ENCODE peak calls at places on chromosomes 11 and 22, in nine cellular contexts. L is kidney tubule cell; G is left colon; A is psoas muscle; D is tibial nerve; W is stimulated activated CD8-positive, alpha-beta memory T cell treated with anti-CD3 and anti-CD28 coated beads, Interleukin-7, amount 100 ng/mL, for 1 hour; T is HEK293T; P is GDM1; B is NCI-H1092 treated with DMSO at 0.1 percent for 48 hours. U is an unnamed sample.

GRCh38 chr11:119470316-119471266 is 47.6 kb upstream of the THY1 start:
- DNase-seq in L (peak), G (no peak), A (peak), D (no peak), W (no peak), T (no peak), P (no peak), B (no peak), U (peak)

GRCh38 chr11:76615950-76616349 is 54.6 kb downstream of the LRRC32 start:
- DNase-seq in L (no peak), G (peak), A (no peak), D (no peak), W (no peak), T (no peak), P (no peak), B (peak), U (no peak)

GRCh38 chr11:57444362-57445074 is 15.8 kb upstream of the RTN4RL2 start:
- DNase-seq in L (no peak), G (no peak), A (no peak), D (no peak), W (no peak), T (no peak), P (no peak), B (no peak), U (peak)

GRCh38 chr22:48884786-48885185 is 942.9 kb downstream of the BRD1 start:
- DNase-seq in L (no peak), G (no peak), A (no peak), D (no peak), W (no peak), T (no peak), P (no peak), B (no peak), U (no peak)

GRCh38 chr11:71305451-71306125 is 53.2 kb upstream of the SHANK2 start:
- DNase-seq in L (peak), G (no peak), A (no peak), D (no peak), W (no peak), T (no peak), P (no peak), B (no peak), U (no peak)

GRCh38 chr11:78313181-78313788 is 104.3 kb downstream of the GAB2 start:
- DNase-seq in L (peak), G (peak), A (no peak), D (peak), W (no peak), T (no peak), P (no peak), B (peak), U (peak)

GRCh38 chr11:4644233-4644632 is 451 bp downstream of the OR51E1 start:
- DNase-seq in L (no peak), G (no peak), A (no peak), D (no peak), W (no peak), T (no peak), P (no peak), B (no peak), U (no peak)

GRCh38 chr11:105046898-105047579 is 1.9 kb upstream of the CARD16 start:
- DNase-seq in L (peak), G (peak), A (no peak), D (no peak), W (no peak), T (no peak), P (no peak), B (no peak), U (peak)

GRCh38 chr11:65571940-65572339 is 398 bp upstream of the FAM89B start:
- DNase-seq in L (peak), G (no peak), A (no peak), D (no peak), W (no peak), T (no peak), P (no peak), B (peak), U (peak)

GRCh38 chr22:21797444-21798221 is 62.0 kb upstream of the YPEL1 start:
- DNase-seq in L (no peak), G (no peak), A (no peak), D (no peak), W (no peak), T (no peak), P (no peak), B (no peak), U (no peak)

GRCh38 chr11:134529212-134530096 is 117.4 kb upstream of the B3GAT1 start:
- DNase-seq in L (no peak), G (peak), A (no peak), D (no peak), W (no peak), T (no peak), P (no peak), B (no peak), U (no peak)

GRCh38 chr11:69638941-69639681 is 1.8 kb upstream of the CCND1 start:
- DNase-seq in L (peak), G (peak), A (peak), D (peak), W (no peak), T (peak), P (peak), B (peak), U (peak)

GRCh38 chr11:94583213-94583884 is 16.2 kb downstream of the PIWIL4 start:
- DNase-seq in L (no peak), G (no peak), A (no peak), D (no peak), W (no peak), T (no peak), P (no peak), B (no peak), U (no peak)

GRCh38 chr11:117772360-117772759 is 24.7 kb downstream of the DSCAML1 start:
- DNase-seq in L (no peak), G (no peak), A (no peak), D (no peak), W (no peak), T (no peak), P (no peak), B (no peak), U (no peak)

GRCh38 chr11:45144126-45145082 is 2.0 kb upstream of the PRDM11 start:
- DNase-seq in L (no peak), G (no peak), A (no peak), D (no peak), W (no peak), T (no peak), P (no peak), B (no peak), U (no peak)

GRCh38 chr11:5131584-5132335 is 6.4 kb downstream of the OR52A5 start:
- DNase-seq in L (no peak), G (no peak), A (no peak), D (no peak), W (no peak), T (no peak), P (no peak), B (no peak), U (no peak)

GRCh38 chr11:116507016-116507415 is 265.8 kb downstream of the BUD13 start:
- DNase-seq in L (no peak), G (no peak), A (no peak), D (no peak), W (no peak), T (no peak), P (no peak), B (no peak), U (no peak)

GRCh38 chr22:40212126-40212525 is 34.4 kb downstream of the TNRC6B start:
- DNase-seq in L (no peak), G (no peak), A (no peak), D (no peak), W (no peak), T (no peak), P (no peak), B (no peak), U (no peak)

GRCh38 chr22:33000342-33001280 is 57.6 kb downstream of the SYN3 start:
- DNase-seq in L (peak), G (no peak), A (peak), D (peak), W (peak), T (peak), P (no peak), B (peak), U (peak)

GRCh38 chr11:72507050-72507449 is 72.7 kb upstream of the CLPB start:
- DNase-seq in L (no peak), G (no peak), A (no peak), D (no peak), W (no peak), T (no peak), P (no peak), B (no peak), U (no peak)

GRCh38 chr22:49549256-49549655 is 278.4 kb downstream of the BRD1 start:
- DNase-seq in L (no peak), G (no peak), A (no peak), D (no peak), W (no peak), T (no peak), P (no peak), B (no peak), U (no peak)

GRCh38 chr11:33736148-33736809 is at the start of gene CD59:
- DNase-seq in L (peak), G (peak), A (peak), D (peak), W (peak), T (peak), P (peak), B (peak), U (peak)

GRCh38 chr11:134181707-134182106 is 42.1 kb downstream of the NCAPD3 start:
- DNase-seq in L (no peak), G (no peak), A (peak), D (no peak), W (no peak), T (no peak), P (no peak), B (no peak), U (no peak)

GRCh38 chr22:43555561-43556515 is 144.0 kb downstream of the MPPED1 start:
- DNase-seq in L (no peak), G (no peak), A (no peak), D (no peak), W (no peak), T (no peak), P (no peak), B (no peak), U (no peak)

GRCh38 chr22:37669586-37669985 is 5.8 kb upstream of the LGALS1 start:
- DNase-seq in L (peak), G (no peak), A (no peak), D (no peak), W (no peak), T (no peak), P (no peak), B (no peak), U (no peak)

GRCh38 chr11:104795511-104796213 is 102.6 kb downstream of the CASP12 start:
- DNase-seq in L (no peak), G (no peak), A (no peak), D (no peak), W (no peak), T (no peak), P (no peak), B (no peak), U (no peak)

GRCh38 chr11:60887531-60887930 is 18.9 kb downstream of the PRPF19 start:
- DNase-seq in L (peak), G (no peak), A (peak), D (peak), W (peak), T (peak), P (peak), B (peak), U (peak)

GRCh38 chr22:45882881-45883810 is 93.8 kb downstream of the WNT7B start:
- DNase-seq in L (no peak), G (peak), A (no peak), D (no peak), W (no peak), T (no peak), P (no peak), B (no peak), U (no peak)

GRCh38 chr11:84780689-84781293 is 846.4 kb downstream of the DLG2 start:
- DNase-seq in L (peak), G (no peak), A (no peak), D (no peak), W (no peak), T (peak), P (peak), B (peak), U (peak)

GRCh38 chr11:44763111-44763820 is 36.5 kb downstream of the TSPAN18 start:
- DNase-seq in L (peak), G (no peak), A (no peak), D (no peak), W (no peak), T (no peak), P (no peak), B (no peak), U (no peak)